ENCODE peak calls at places on chromosome 12, in four cellular contexts. One of them, this sample, is unnamed.

GRCh38 chr12:103313894-103314293 is 181.9 kb downstream of the C12orf42 start:
- DNase-seq in neural progenitor cell: no peak
- DNase-seq in fibroblast of mammary gland: no peak
- DNase-seq in cardiac muscle cell: no peak
- DNase-seq in this sample: no peak

GRCh38 chr12:63889236-63889635 is 44.7 kb downstream of the SRGAP1 start:
- DNase-seq in neural progenitor cell: no peak
- DNase-seq in fibroblast of mammary gland: peak
- DNase-seq in cardiac muscle cell: peak
- DNase-seq in this sample: no peak

GRCh38 chr12:107322063-107322462 is 228.7 kb upstream of the CRY1 start:
- DNase-seq in neural progenitor cell: no peak
- DNase-seq in fibroblast of mammary gland: no peak
- DNase-seq in cardiac muscle cell: no peak
- DNase-seq in this sample: no peak

GRCh38 chr12:69337325-69337724 is 10.9 kb upstream of the LYZ start:
- DNase-seq in neural progenitor cell: no peak
- DNase-seq in fibroblast of mammary gland: no peak
- DNase-seq in cardiac muscle cell: no peak
- DNase-seq in this sample: no peak

GRCh38 chr12:75568387-75568786 is 57.0 kb upstream of the KRR1 start:
- DNase-seq in neural progenitor cell: no peak
- DNase-seq in fibroblast of mammary gland: no peak
- DNase-seq in cardiac muscle cell: no peak
- DNase-seq in this sample: no peak

GRCh38 chr12:80472912-80473500 is 29.0 kb downstream of the PTPRQ start:
- DNase-seq in neural progenitor cell: peak
- DNase-seq in fibroblast of mammary gland: peak
- DNase-seq in cardiac muscle cell: peak
- DNase-seq in this sample: peak

GRCh38 chr12:29990971-29991370 is 207.2 kb upstream of the TMTC1 start:
- DNase-seq in neural progenitor cell: no peak
- DNase-seq in fibroblast of mammary gland: no peak
- DNase-seq in cardiac muscle cell: no peak
- DNase-seq in this sample: no peak

GRCh38 chr12:59695379-59695778 is 99.5 kb downstream of the SLC16A7 start:
- DNase-seq in neural progenitor cell: no peak
- DNase-seq in fibroblast of mammary gland: peak
- DNase-seq in cardiac muscle cell: peak
- DNase-seq in this sample: no peak

GRCh38 chr12:103181366-103182152 is 224.1 kb downstream of the ASCL1 start:
- DNase-seq in neural progenitor cell: no peak
- DNase-seq in fibroblast of mammary gland: no peak
- DNase-seq in cardiac muscle cell: no peak
- DNase-seq in this sample: no peak

GRCh38 chr12:111532741-111533140 is 66.4 kb downstream of the ATXN2 start:
- DNase-seq in neural progenitor cell: peak
- DNase-seq in fibroblast of mammary gland: no peak
- DNase-seq in cardiac muscle cell: no peak
- DNase-seq in this sample: no peak

GRCh38 chr12:75550906-75551305 is 39.5 kb upstream of the KRR1 start:
- DNase-seq in neural progenitor cell: no peak
- DNase-seq in fibroblast of mammary gland: no peak
- DNase-seq in cardiac muscle cell: no peak
- DNase-seq in this sample: no peak

GRCh38 chr12:6647083-6647604 is at the start of gene ACRBP:
- DNase-seq in neural progenitor cell: peak
- DNase-seq in fibroblast of mammary gland: peak
- DNase-seq in cardiac muscle cell: peak
- DNase-seq in this sample: no peak

GRCh38 chr12:6644257-6644596 is 3.0 kb downstream of the ACRBP start:
- DNase-seq in neural progenitor cell: no peak
- DNase-seq in fibroblast of mammary gland: no peak
- DNase-seq in cardiac muscle cell: no peak
- DNase-seq in this sample: no peak

GRCh38 chr12:6643569-6644256 is 3.5 kb downstream of the ACRBP start:
- DNase-seq in neural progenitor cell: no peak
- DNase-seq in fibroblast of mammary gland: no peak
- DNase-seq in cardiac muscle cell: no peak
- DNase-seq in this sample: no peak

GRCh38 chr12:6644903-6645302 is 2.3 kb downstream of the ACRBP start:
- DNase-seq in neural progenitor cell: peak
- DNase-seq in fibroblast of mammary gland: no peak
- DNase-seq in cardiac muscle cell: peak
- DNase-seq in this sample: no peak

DNA sequence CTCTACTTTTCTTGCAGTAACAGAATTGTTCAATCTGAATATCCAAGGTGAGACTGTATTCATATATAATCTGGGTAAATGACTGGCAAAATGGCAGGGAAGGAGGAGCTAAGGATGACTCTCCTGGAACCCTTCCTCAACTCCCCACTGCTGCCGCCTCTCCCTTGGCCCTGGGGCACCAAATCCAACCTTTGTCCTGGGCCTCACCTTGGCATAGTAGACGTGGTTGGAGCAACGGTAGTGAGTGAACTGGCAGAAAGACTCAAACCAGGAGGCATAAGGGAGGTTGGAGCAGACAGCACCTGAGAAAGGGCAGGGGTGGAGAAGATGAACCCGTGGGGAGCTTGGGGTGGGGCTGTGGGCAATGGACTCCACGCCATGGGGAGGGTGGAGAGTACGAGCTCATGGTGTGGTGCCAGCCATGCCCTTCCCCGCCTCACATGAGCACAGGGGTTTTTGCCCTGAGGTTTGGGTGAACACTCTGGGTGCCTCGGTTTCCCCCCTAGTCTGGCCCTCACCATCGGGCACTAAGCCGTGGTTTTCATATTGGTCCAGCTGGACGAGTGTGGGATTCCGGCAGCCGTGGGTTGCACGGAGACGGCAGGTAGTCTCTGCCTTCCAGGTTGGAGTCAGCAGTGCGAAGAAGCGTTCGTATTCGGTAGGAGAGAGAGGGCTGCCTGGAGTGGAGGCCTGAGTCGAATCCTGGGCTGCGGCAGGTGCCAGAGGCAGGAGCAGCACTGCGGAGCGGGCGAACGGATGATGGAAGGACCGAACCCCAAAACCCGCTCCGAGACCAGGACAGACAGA is 753 bp downstream of the ACRBP start:
- DNase-seq in neural progenitor cell: no peak
- DNase-seq in fibroblast of mammary gland: no peak
- DNase-seq in cardiac muscle cell: no peak
- DNase-seq in this sample: no peak
- H3K4me3 ChIP-seq in neural progenitor cell: peak
- H3K4me3 ChIP-seq in fibroblast of mammary gland: peak
- H3K4me3 ChIP-seq in cardiac muscle cell: peak
- H3K4me3 ChIP-seq in this sample: no peak

GRCh38 chr12:2796187-2796663 is 1.5 kb downstream of the FKBP4 start:
- DNase-seq in neural progenitor cell: peak
- DNase-seq in fibroblast of mammary gland: no peak
- DNase-seq in cardiac muscle cell: no peak
- DNase-seq in this sample: no peak
- TF ChIP-seq CTCF in neural progenitor cell: peak
- TF ChIP-seq CTCF in fibroblast of mammary gland: no peak
- TF ChIP-seq CTCF in cardiac muscle cell: no peak
- TF ChIP-seq CTCF in this sample: peak

DNA sequence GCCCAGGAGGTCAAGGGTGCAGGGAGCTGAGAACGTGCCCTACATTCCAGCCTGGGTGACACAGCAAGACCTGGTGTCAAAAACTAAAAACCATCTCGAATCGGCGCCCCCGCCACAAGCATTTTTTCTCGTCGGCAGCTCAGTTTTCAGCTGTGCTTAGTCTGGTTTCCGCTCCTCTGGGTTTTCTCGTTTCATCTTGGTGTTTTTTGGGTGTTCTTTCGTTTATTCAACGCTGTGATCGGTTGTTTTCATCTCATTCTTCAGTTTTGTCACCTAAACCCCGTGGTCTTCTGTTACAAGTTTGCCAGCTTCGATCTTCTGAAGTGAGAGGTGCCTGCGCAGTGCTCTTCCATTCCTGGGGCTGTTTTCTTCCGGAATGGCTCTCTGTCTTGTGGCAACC is 41.4 kb downstream of the NOC4L start:
- DNase-seq in neural progenitor cell: no peak
- DNase-seq in fibroblast of mammary gland: no peak
- DNase-seq in cardiac muscle cell: no peak
- DNase-seq in this sample: no peak
- H3K4me3 ChIP-seq in neural progenitor cell: no peak
- H3K4me3 ChIP-seq in fibroblast of mammary gland: no peak
- H3K4me3 ChIP-seq in cardiac muscle cell: no peak
- H3K4me3 ChIP-seq in this sample: no peak

GRCh38 chr12:20716037-20716436 is 20.9 kb downstream of the SLCO1C1 start:
- DNase-seq in neural progenitor cell: peak
- DNase-seq in fibroblast of mammary gland: no peak
- DNase-seq in cardiac muscle cell: no peak
- DNase-seq in this sample: peak
- TF ChIP-seq CTCF in neural progenitor cell: peak
- TF ChIP-seq CTCF in fibroblast of mammary gland: no peak
- TF ChIP-seq CTCF in cardiac muscle cell: no peak
- TF ChIP-seq CTCF in this sample: peak

GRCh38 chr12:128969480-128970055 is 116.3 kb downstream of the GLT1D1 start:
- DNase-seq in neural progenitor cell: peak
- DNase-seq in fibroblast of mammary gland: no peak
- DNase-seq in cardiac muscle cell: no peak
- DNase-seq in this sample: no peak

GRCh38 chr12:128970941-128971340 is 117.7 kb downstream of the GLT1D1 start:
- DNase-seq in neural progenitor cell: no peak
- DNase-seq in fibroblast of mammary gland: no peak
- DNase-seq in cardiac muscle cell: no peak
- DNase-seq in this sample: no peak

GRCh38 chr12:128971802-128972201 is 118.5 kb downstream of the GLT1D1 start:
- DNase-seq in neural progenitor cell: peak
- DNase-seq in fibroblast of mammary gland: no peak
- DNase-seq in cardiac muscle cell: no peak
- DNase-seq in this sample: no peak

GRCh38 chr12:128968668-128969067 is 115.4 kb downstream of the GLT1D1 start:
- DNase-seq in neural progenitor cell: no peak
- DNase-seq in fibroblast of mammary gland: no peak
- DNase-seq in cardiac muscle cell: no peak
- DNase-seq in this sample: no peak

GRCh38 chr12:128970110-128970509 is 116.8 kb downstream of the GLT1D1 start:
- DNase-seq in neural progenitor cell: no peak
- DNase-seq in fibroblast of mammary gland: no peak
- DNase-seq in cardiac muscle cell: no peak
- DNase-seq in this sample: no peak
- H3K4me3 ChIP-seq in neural progenitor cell: peak
- H3K4me3 ChIP-seq in fibroblast of mammary gland: no peak
- H3K4me3 ChIP-seq in cardiac muscle cell: no peak
- H3K4me3 ChIP-seq in this sample: no peak

This sample was measured in LNCaP clone FGC.